ENCODE peak calls at places on chromosomes 1 and 21, in ten cellular contexts. L is right atrium auricular region; B is left lung; Z is PC-9; T is GM20000; S is nephron progenitor cell; V is activated CD8-positive, alpha-beta T cell treated with anti-CD3 and anti-CD28 coated beads for 36 hours; W is astrocyte of the spinal cord; H is NB4; G is colonic mucosa. Y is an unnamed sample.

GRCh38 chr21:44966135-44967081 is 26.6 kb downstream of the SLX9 start:
- DNase-seq in V (no peak), B (no peak), T (no peak), S (no peak), G (no peak), H (no peak), L (no peak), W (no peak), Z (no peak), Y (no peak)

GRCh38 chr1:90706437-90707362 is 10.4 kb downstream of the BARHL2 start:
- DNase-seq in W (no peak), L (no peak), V (peak; percentile 38), H (peak; percentile 22), G (no peak), Z (no peak), B (no peak), S (peak; percentile 68), T (peak; percentile 43), Y (peak; percentile 40)

GRCh38 chr21:26849428-26850115 is 4.4 kb upstream of the ADAMTS1 start:
- DNase-seq in Z (no peak), B (no peak), S (peak; percentile 21), G (no peak), H (peak; percentile 49), W (peak; percentile 75), L (no peak), V (no peak), T (no peak), Y (peak; percentile 21)

GRCh38 chr1:156319664-156320063 is 18.4 kb downstream of the CCT3 start:
- DNase-seq in V (peak; percentile 39), G (no peak), Z (no peak), S (no peak), H (peak; percentile 40), B (no peak), W (peak; percentile 36), T (peak; percentile 29), L (no peak), Y (peak; percentile 39)

GRCh38 chr1:203306089-203306969 is 1.0 kb downstream of the BTG2 start:
- DNase-seq in L (peak; percentile 91), B (peak; percentile 89), V (peak; percentile 57), T (peak; percentile 60), G (peak; percentile 91), H (peak; percentile 30), Z (peak; percentile 40), S (peak; percentile 30), W (peak; percentile 79), Y (peak; percentile 67)

GRCh38 chr1:33854091-33854490 is 9.8 kb upstream of the HMGB4 start:
- DNase-seq in B (no peak), H (no peak), Z (no peak), G (no peak), S (no peak), V (no peak), W (no peak), T (no peak), L (no peak), Y (no peak)

GRCh38 chr1:211667065-211667617 is 8.3 kb downstream of the NEK2 start:
- DNase-seq in Z (no peak), H (no peak), V (no peak), W (no peak), T (no peak), B (no peak), S (no peak), L (no peak), G (no peak), Y (no peak)

GRCh38 chr1:108742268-108742667 is 4.2 kb upstream of the STXBP3 start:
- DNase-seq in L (no peak), V (no peak), B (no peak), W (no peak), Z (no peak), T (no peak), S (peak; percentile 21), H (no peak), G (no peak), Y (no peak)

GRCh38 chr1:59596432-59596831 is 218.3 kb upstream of the HOOK1 start:
- DNase-seq in W (peak; percentile 73), L (no peak), Z (peak; percentile 67), B (no peak), H (no peak), G (no peak), S (no peak), T (no peak), V (no peak), Y (peak; percentile 15)

GRCh38 chr1:59597420-59598199 is 217.1 kb upstream of the HOOK1 start:
- DNase-seq in Z (no peak), T (no peak), H (no peak), V (no peak), S (no peak), L (no peak), B (no peak), G (no peak), W (no peak), Y (no peak)

GRCh38 chr1:59596956-59597355 is 217.8 kb upstream of the HOOK1 start:
- DNase-seq in B (no peak), L (no peak), T (no peak), W (no peak), S (no peak), V (no peak), Z (no peak), G (no peak), H (no peak), Y (no peak)

GRCh38 chr1:59593798-59594790 is 220.7 kb upstream of the HOOK1 start:
- DNase-seq in S (no peak), G (no peak), B (no peak), W (no peak), H (no peak), Z (no peak), T (no peak), L (no peak), V (no peak), Y (no peak)

GRCh38 chr1:59595774-59596173 is 219.0 kb upstream of the HOOK1 start:
- DNase-seq in L (no peak), V (no peak), B (no peak), T (no peak), G (no peak), H (no peak), W (peak; percentile 34), S (no peak), Z (peak; percentile 48), Y (no peak)
- TF ChIP-seq CTCF in L (no peak), V (no peak), B (no peak), T (no peak), G (no peak), H (no peak), W (no peak), S (no peak), Z (no peak), Y (no peak)

GRCh38 chr1:172356620-172357019 is 63.9 kb upstream of the C1orf105 start:
- DNase-seq in T (no peak), B (no peak), V (peak; percentile 10), S (no peak), L (no peak), G (peak; percentile 73), H (no peak), Z (no peak), W (peak; percentile 69), Y (no peak)
- TF ChIP-seq CTCF in T (no peak), B (no peak), V (no peak), S (no peak), L (no peak), G (no peak), H (no peak), Z (no peak), W (no peak), Y (no peak)

GRCh38 chr1:58011978-58012377 is 534.5 kb downstream of the OMA1 start:
- DNase-seq in W (no peak), H (no peak), S (no peak), T (no peak), V (no peak), B (no peak), L (no peak), Z (no peak), G (no peak), Y (no peak)

GRCh38 chr1:58013237-58013636 is 533.3 kb downstream of the OMA1 start:
- DNase-seq in G (no peak), S (peak; percentile 8), V (peak; percentile 2), Z (no peak), W (no peak), T (no peak), L (no peak), H (peak; percentile 3), B (no peak), Y (peak; percentile 49)

GRCh38 chr1:58017641-58018040 is 528.9 kb downstream of the OMA1 start:
- DNase-seq in V (no peak), G (no peak), H (peak; percentile 1), T (no peak), S (no peak), L (no peak), Z (no peak), W (no peak), B (no peak), Y (no peak)
- TF ChIP-seq CTCF in V (no peak), G (no peak), H (no peak), T (no peak), S (no peak), L (no peak), Z (no peak), W (no peak), B (no peak), Y (no peak)

GRCh38 chr1:28295936-28296335 is 32.9 kb upstream of the MED18 start:
- DNase-seq in L (no peak), Z (no peak), T (no peak), S (no peak), V (no peak), B (no peak), G (no peak), H (no peak), W (no peak), Y (no peak)

GRCh38 chr1:28298438-28298837 is 30.4 kb upstream of the MED18 start:
- DNase-seq in W (no peak), V (no peak), L (no peak), S (no peak), T (no peak), B (no peak), G (no peak), Z (no peak), H (no peak), Y (no peak)

GRCh38 chr1:28297826-28298225 is 31.0 kb upstream of the MED18 start:
- DNase-seq in V (peak; percentile 54), L (no peak), B (no peak), Z (no peak), G (no peak), S (no peak), H (no peak), T (peak; percentile 35), W (no peak), Y (no peak)

GRCh38 chr1:28291711-28292110 is 32.4 kb downstream of the SESN2 start:
- DNase-seq in T (no peak), V (no peak), L (no peak), B (no peak), S (no peak), Z (no peak), G (no peak), W (no peak), H (no peak), Y (no peak)

DNA sequence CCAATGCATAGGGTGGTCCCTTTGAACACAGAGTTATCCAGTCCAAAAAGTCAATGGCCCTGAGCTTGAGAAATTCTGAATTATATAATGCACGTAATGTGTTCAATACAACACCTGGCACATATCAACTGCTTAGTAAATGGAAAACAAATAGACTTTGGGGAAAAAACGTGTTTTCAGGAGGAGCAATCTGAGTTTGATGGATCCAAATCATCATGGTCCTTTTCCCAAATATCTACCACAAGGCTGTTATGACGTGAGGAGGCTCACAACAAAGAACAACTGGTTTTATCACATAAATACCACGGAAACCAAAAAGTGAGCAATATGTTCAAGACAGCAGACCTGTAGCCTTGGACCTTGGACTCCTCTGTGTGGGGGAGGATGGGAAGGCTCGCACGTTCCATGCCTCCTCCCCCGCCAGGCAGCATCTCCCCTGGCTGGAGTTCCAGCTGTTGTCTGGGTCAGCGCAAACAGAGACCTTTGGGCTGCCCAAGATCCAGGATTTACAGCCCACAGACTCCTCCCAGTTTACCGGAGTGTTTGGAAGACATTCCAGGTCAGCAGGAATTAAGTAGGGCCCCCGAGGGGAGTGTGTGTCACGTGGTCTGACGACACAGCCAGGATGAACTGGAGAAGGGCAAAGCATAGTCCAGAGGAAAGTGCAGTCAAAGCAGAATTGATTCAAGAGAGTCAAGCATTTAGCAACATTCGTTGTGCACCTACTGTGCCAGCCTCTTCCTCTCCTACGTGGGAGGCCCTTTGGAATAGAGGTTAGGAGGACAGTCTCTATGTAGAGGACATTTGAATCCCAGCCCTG is 32.2 kb upstream of the MED18 start:
- DNase-seq in Z (no peak), T (no peak), V (no peak), H (no peak), S (peak; percentile 79), L (no peak), W (peak; percentile 15), B (no peak), G (peak; percentile 79), Y (peak; percentile 19)
- TF ChIP-seq CTCF in Z (no peak), T (no peak), V (no peak), H (no peak), S (no peak), L (no peak), W (no peak), B (no peak), G (no peak), Y (no peak)

Y was measured in Calu3.